ENCODE peak calls at places on chromosomes 2 and 18, in nine cellular contexts. U, N, P, J, K, V, H, Q and Z are unnamed samples.

GRCh38 chr2:134592380-134592779 is 126.4 kb downstream of the TMEM163 start:
- DNase-seq in N (no peak), U (no peak), Q (no peak), H (no peak), V (no peak), P (no peak), K (no peak), J (no peak), Z (no peak)

GRCh38 chr2:109663721-109664120 is 49.6 kb downstream of the SOWAHC start:
- DNase-seq in J (peak; percentile 33), H (peak; percentile 66), P (peak; percentile 37), V (peak; percentile 88), U (no peak), Q (no peak), K (no peak), N (peak; percentile 61), Z (no peak)

GRCh38 chr18:45690975-45691815 is 32.8 kb upstream of the SLC14A1 start:
- DNase-seq in Q (peak; percentile 73), N (peak; percentile 76), H (peak; percentile 79), V (peak; percentile 85), J (peak; percentile 75), U (peak; percentile 52), K (peak; percentile 64), P (peak; percentile 70), Z (peak; percentile 46)

GRCh38 chr2:8264981-8265380 is 416.9 kb upstream of the ID2 start:
- DNase-seq in N (no peak), V (no peak), P (no peak), K (no peak), H (no peak), J (no peak), Q (no peak), U (no peak), Z (no peak)

GRCh38 chr2:64404743-64405142 is 49.2 kb upstream of the LGALSL start:
- DNase-seq in P (no peak), K (no peak), H (no peak), V (peak; percentile 65), N (peak; percentile 90), J (peak; percentile 93), U (no peak), Q (no peak), Z (no peak)

GRCh38 chr2:146734042-146734715 is 1110.7 kb upstream of the ACVR2A start:
- DNase-seq in J (no peak), P (no peak), H (peak; percentile 79), V (peak; percentile 87), K (no peak), Q (peak; percentile 47), N (no peak), U (peak; percentile 43), Z (peak; percentile 41)

GRCh38 chr18:34248727-34249126 is 24.0 kb upstream of the NOL4 start:
- DNase-seq in P (no peak), V (no peak), Q (no peak), N (no peak), U (no peak), K (no peak), H (no peak), J (no peak), Z (no peak)

GRCh38 chr2:4828682-4829374 is 863.4 kb upstream of the SOX11 start:
- DNase-seq in N (no peak), U (no peak), V (no peak), K (no peak), P (no peak), J (no peak), H (no peak), Q (no peak), Z (no peak)

GRCh38 chr2:104321141-104321799 is 532.6 kb upstream of the POU3F3 start:
- DNase-seq in N (no peak), Q (no peak), H (no peak), P (no peak), U (no peak), K (no peak), J (no peak), V (no peak), Z (no peak)

GRCh38 chr2:85938456-85938855 is 49.7 kb upstream of the ST3GAL5 start:
- DNase-seq in P (no peak), Q (no peak), J (no peak), H (no peak), N (no peak), V (peak; percentile 40), K (no peak), U (no peak), Z (no peak)

GRCh38 chr2:12716250-12717190 is at the start of gene TRIB2:
- DNase-seq in K (peak; percentile 83), H (peak; percentile 89), U (peak; percentile 95), Q (peak; percentile 71), N (peak; percentile 89), J (peak; percentile 74), P (peak; percentile 93), V (peak; percentile 94), Z (peak; percentile 89)

GRCh38 chr2:107001964-107002696 is 116.2 kb upstream of the ST6GAL2 start:
- DNase-seq in P (no peak), K (no peak), J (no peak), V (peak; percentile 29), H (peak; percentile 56), N (no peak), Q (no peak), U (no peak), Z (no peak)

GRCh38 chr2:162888641-162889040 is 50.1 kb upstream of the KCNH7 start:
- DNase-seq in P (no peak), K (no peak), V (peak; percentile 33), J (no peak), Q (no peak), U (no peak), N (no peak), H (no peak), Z (no peak)

GRCh38 chr2:179543361-179543901 is 278.8 kb upstream of the SESTD1 start:
- DNase-seq in U (peak; percentile 76), N (no peak), P (no peak), V (peak; percentile 6), J (no peak), K (no peak), H (no peak), Q (peak; percentile 77), Z (no peak)

GRCh38 chr2:138615257-138615656 is 113.7 kb downstream of the SPOPL start:
- DNase-seq in H (no peak), P (no peak), N (no peak), V (peak; percentile 9), U (no peak), Q (peak; percentile 27), J (no peak), K (no peak), Z (no peak)

GRCh38 chr18:67525328-67526110 is 9.0 kb upstream of the DSEL start:
- DNase-seq in V (peak; percentile 99), K (no peak), H (no peak), Q (peak; percentile 3), N (peak; percentile 50), J (peak; percentile 19), P (no peak), U (no peak), Z (no peak)

GRCh38 chr2:118044849-118045248 is 31.0 kb upstream of the CCDC93 start:
- DNase-seq in K (no peak), H (no peak), N (no peak), P (no peak), Q (no peak), J (no peak), V (no peak), U (no peak), Z (no peak)

GRCh38 chr18:27045342-27045741 is 139.8 kb downstream of the CHST9 start:
- DNase-seq in K (no peak), J (no peak), N (no peak), V (no peak), H (no peak), Q (no peak), P (no peak), U (no peak), Z (no peak)

GRCh38 chr2:46814160-46814559 is 101.4 kb downstream of the MCFD2 start:
- DNase-seq in P (no peak), U (no peak), K (no peak), H (no peak), V (peak; percentile 98), Q (no peak), J (peak; percentile 52), N (no peak), Z (no peak)

GRCh38 chr18:13628211-13628610 is 98.1 kb downstream of the FAM210A start:
- DNase-seq in K (no peak), V (no peak), U (no peak), N (no peak), P (no peak), Q (no peak), J (no peak), H (no peak), Z (no peak)

GRCh38 chr2:237223208-237223861 is 137.6 kb downstream of the COPS8 start:
- DNase-seq in J (no peak), N (no peak), V (peak; percentile 99), Q (no peak), H (no peak), K (no peak), P (no peak), U (no peak), Z (no peak)

GRCh38 chr2:1731512-1731962 is 12.8 kb downstream of the PXDN start:
- DNase-seq in J (no peak), U (no peak), P (no peak), Q (no peak), V (no peak), H (peak; percentile 60), K (no peak), N (peak; percentile 38), Z (no peak)

GRCh38 chr18:35588995-35589394 is 7.5 kb downstream of the GALNT1 start:
- DNase-seq in V (no peak), Q (no peak), K (no peak), N (no peak), J (no peak), H (no peak), U (no peak), P (no peak), Z (no peak)

GRCh38 chr2:46435353-46435752 is 44.0 kb upstream of the TMEM247 start:
- DNase-seq in J (no peak), Q (no peak), V (no peak), K (no peak), H (no peak), U (no peak), N (no peak), P (no peak), Z (no peak)

GRCh38 chr2:143819190-143819735 is 690.0 kb downstream of the ARHGAP15 start:
- DNase-seq in V (no peak), P (no peak), U (no peak), Q (no peak), K (no peak), N (no peak), H (no peak), J (no peak), Z (no peak)

GRCh38 chr2:97870396-97870843 is 125.3 kb downstream of the TMEM131 start:
- DNase-seq in Q (no peak), K (peak; percentile 6), N (no peak), V (peak; percentile 63), U (no peak), P (peak; percentile 2), J (no peak), H (no peak), Z (no peak)

GRCh38 chr18:58257461-58257860 is 213.4 kb downstream of the NEDD4L start:
- DNase-seq in Q (no peak), K (no peak), J (no peak), N (no peak), P (no peak), U (no peak), H (peak; percentile 10), V (no peak), Z (no peak)

GRCh38 chr2:201259216-201259615 is 1.1 kb upstream of the CASP8 start:
- DNase-seq in P (no peak), V (no peak), K (no peak), H (no peak), Q (no peak), J (peak; percentile 22), N (no peak), U (no peak), Z (no peak)

GRCh38 chr2:6538607-6539006 is 327.1 kb downstream of the CMPK2 start:
- DNase-seq in U (no peak), Q (no peak), P (no peak), J (no peak), V (no peak), H (no peak), K (no peak), N (no peak), Z (no peak)

GRCh38 chr2:157032019-157032418 is 225.5 kb upstream of the GALNT5 start:
- DNase-seq in P (no peak), Q (no peak), U (no peak), H (no peak), N (no peak), J (no peak), K (no peak), V (peak; percentile 97), Z (no peak)